ENCODE peak calls at places on chromosome 12, in nine cellular contexts. M is right atrium auricular region; I is heart right ventricle; Y is brain microvascular endothelial cell; G is neural progenitor cell; B is A549; P is CD8-positive, alpha-beta T cell; D is pancreas; R is psoas muscle. L is an unnamed sample.
A peak's percentile ranks its signal among the peaks of the same experiment; 100 is the strongest.

GRCh38 chr12:32568241-32568640 is 110.9 kb upstream of the DNM1L start:
- DNase-seq in G (no peak), D (no peak), R (no peak), B (peak; percentile 15), I (no peak), Y (peak; percentile 56), P (no peak), M (no peak), L (no peak)

GRCh38 chr12:82608706-82609105 is 78.0 kb upstream of the TMTC2 start:
- DNase-seq in G (no peak), Y (peak; percentile 68), M (no peak), D (no peak), B (no peak), R (no peak), P (no peak), I (no peak), L (no peak)

GRCh38 chr12:52631676-52632459 is 13.5 kb upstream of the KRT73 start:
- DNase-seq in I (no peak), B (no peak), D (no peak), Y (no peak), P (no peak), M (peak; percentile 32), R (no peak), G (no peak), L (no peak)

GRCh38 chr12:89468017-89468416 is 56.6 kb downstream of the GALNT4 start:
- DNase-seq in M (no peak), P (no peak), Y (no peak), G (no peak), D (no peak), B (no peak), I (no peak), R (no peak), L (no peak)

GRCh38 chr12:89883630-89884364 is 175.2 kb upstream of the ATP2B1 start:
- DNase-seq in D (no peak), B (no peak), G (peak; percentile 89), P (no peak), R (no peak), I (peak; percentile 15), Y (no peak), M (no peak), L (peak; percentile 37)

GRCh38 chr12:112938751-112939150 is 477 bp downstream of the OAS3 start:
- DNase-seq in I (no peak), G (no peak), P (no peak), M (no peak), D (no peak), R (no peak), Y (no peak), B (peak; percentile 24), L (peak; percentile 6)

GRCh38 chr12:115473257-115473956 is 789.4 kb upstream of the TBX3 start:
- DNase-seq in P (no peak), D (no peak), M (no peak), B (no peak), Y (no peak), G (no peak), I (no peak), R (no peak), L (no peak)

GRCh38 chr12:26126340-26127284 is 1.8 kb upstream of the BHLHE41 start:
- DNase-seq in P (no peak), R (peak; percentile 94), D (peak; percentile 90), M (peak; percentile 87), G (peak; percentile 94), B (peak; percentile 78), I (peak; percentile 87), Y (peak; percentile 68), L (peak; percentile 90)

GRCh38 chr12:85835417-85835809 is 796 bp downstream of the RASSF9 start:
- DNase-seq in I (no peak), B (no peak), R (no peak), M (no peak), Y (no peak), P (no peak), G (peak; percentile 12), D (no peak), L (peak; percentile 50)

GRCh38 chr12:30926243-30927209 is at the start of gene TSPAN11:
- DNase-seq in D (no peak), B (no peak), M (no peak), P (no peak), Y (peak; percentile 12), I (peak; percentile 36), R (peak; percentile 55), G (peak; percentile 97), L (peak; percentile 76)

DNA sequence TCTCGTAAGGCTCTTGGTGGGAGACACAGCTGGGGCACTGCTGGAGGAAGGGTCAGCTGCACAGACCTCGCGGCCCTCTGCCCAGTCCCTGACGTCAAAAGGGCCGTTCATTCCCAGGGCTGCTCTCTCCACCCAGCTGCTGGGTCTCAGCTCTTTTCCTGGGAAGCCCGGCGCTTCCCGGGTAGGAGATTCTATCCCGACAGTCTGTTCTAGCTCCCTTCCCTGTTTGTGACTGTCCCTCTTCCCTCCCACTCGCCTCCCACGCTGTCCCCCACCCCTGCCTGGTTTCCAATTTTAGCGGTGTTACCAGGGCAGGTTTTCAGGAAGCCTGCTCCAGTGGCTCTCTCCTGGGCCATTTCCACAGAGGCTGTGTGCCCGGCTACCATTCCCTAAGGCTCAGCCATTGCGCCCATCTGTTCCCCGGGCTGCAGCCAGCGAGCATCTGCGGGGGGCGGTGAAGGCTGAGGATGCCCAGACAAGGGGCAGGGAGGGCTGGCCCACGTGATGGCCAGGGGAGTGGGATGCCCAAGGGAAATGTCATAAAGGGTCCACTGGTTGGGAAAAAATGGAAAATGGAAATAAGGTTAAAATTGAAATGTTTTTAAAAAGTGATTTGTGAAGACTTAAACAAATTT is 186.7 kb downstream of the CACNA1C start:
- DNase-seq in R (peak; percentile 60), B (no peak), I (peak; percentile 79), M (no peak), Y (no peak), G (no peak), P (no peak), D (no peak), L (peak; percentile 50)
- H3K27ac ChIP-seq in R (no peak overlapping the region), B (no peak overlapping the region), I (peak overlapping the region; percentile 83), M (peak overlapping the region; percentile 90), Y (no peak overlapping the region), G (no peak overlapping the region), P (no peak overlapping the region), D (no peak overlapping the region), L (peak overlapping the region; percentile 91)

GRCh38 chr12:19778822-19779221 is 339.5 kb downstream of the AEBP2 start:
- DNase-seq in R (no peak), D (no peak), I (no peak), M (no peak), Y (no peak), B (no peak), P (no peak), G (no peak), L (no peak)
- H3K27ac ChIP-seq in R (no peak overlapping the region), D (no peak overlapping the region), I (peak overlapping the region; percentile 31), M (peak overlapping the region; percentile 64), Y (no peak overlapping the region), B (no peak overlapping the region), P (no peak overlapping the region), G (no peak overlapping the region), L (no peak overlapping the region)

DNA sequence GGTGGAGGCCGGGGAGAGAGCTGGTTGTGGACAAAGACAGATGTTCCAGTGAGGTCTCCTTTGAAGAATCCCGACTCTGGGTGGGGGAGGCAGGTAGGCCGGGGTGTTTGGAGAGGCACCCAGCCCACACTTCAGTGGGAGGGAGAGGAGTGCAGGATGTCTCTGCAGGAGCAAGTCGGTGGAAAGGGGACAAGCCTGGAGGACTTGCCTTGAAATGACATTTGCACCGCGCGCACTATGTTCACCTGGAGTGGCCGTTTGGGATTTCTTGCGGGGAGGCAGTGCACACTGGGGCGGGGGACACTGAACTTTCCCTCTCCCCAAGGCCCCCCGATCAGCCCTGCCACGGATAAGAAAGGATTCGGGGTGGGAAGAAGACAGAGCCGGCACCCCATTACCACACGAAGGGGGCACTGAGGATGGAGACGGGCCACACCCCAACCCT is 1.0 kb downstream of the PITPNM2 start:
- DNase-seq in P (no peak), B (peak; percentile 15), I (peak; percentile 16), Y (no peak), R (no peak), D (no peak), M (no peak), G (peak; percentile 15), L (no peak)
- H3K27ac ChIP-seq in P (no peak overlapping the region), B (peak overlapping the region; percentile 93), I (peak overlapping the region; percentile 77), Y (no peak overlapping the region), R (peak overlapping the region; percentile 53), D (no peak overlapping the region), M (peak overlapping the region; percentile 69), G (no peak overlapping the region), L (no peak overlapping the region)

GRCh38 chr12:56836800-56837663 is 73.9 kb downstream of the HSD17B6 start:
- DNase-seq in B (no peak), M (no peak), D (no peak), I (no peak), G (no peak), P (no peak), R (no peak), Y (peak; percentile 70), L (no peak)
- H3K27ac ChIP-seq in B (no peak overlapping the region), M (no peak overlapping the region), D (no peak overlapping the region), I (no peak overlapping the region), G (no peak overlapping the region), P (no peak overlapping the region), R (no peak overlapping the region), Y (no peak overlapping the region), L (no peak overlapping the region)

GRCh38 chr12:131221946-131222249 is 268.2 kb downstream of the ADGRD1 start:
- DNase-seq in R (no peak), B (no peak), G (peak; percentile 59), D (no peak), M (no peak), Y (no peak), P (no peak), I (no peak), L (no peak)
- H3K27ac ChIP-seq in R (no peak overlapping the region), B (no peak overlapping the region), G (peak overlapping the region; percentile 63), D (no peak overlapping the region), M (no peak overlapping the region), Y (no peak overlapping the region), P (no peak overlapping the region), I (no peak overlapping the region), L (no peak overlapping the region)

DNA sequence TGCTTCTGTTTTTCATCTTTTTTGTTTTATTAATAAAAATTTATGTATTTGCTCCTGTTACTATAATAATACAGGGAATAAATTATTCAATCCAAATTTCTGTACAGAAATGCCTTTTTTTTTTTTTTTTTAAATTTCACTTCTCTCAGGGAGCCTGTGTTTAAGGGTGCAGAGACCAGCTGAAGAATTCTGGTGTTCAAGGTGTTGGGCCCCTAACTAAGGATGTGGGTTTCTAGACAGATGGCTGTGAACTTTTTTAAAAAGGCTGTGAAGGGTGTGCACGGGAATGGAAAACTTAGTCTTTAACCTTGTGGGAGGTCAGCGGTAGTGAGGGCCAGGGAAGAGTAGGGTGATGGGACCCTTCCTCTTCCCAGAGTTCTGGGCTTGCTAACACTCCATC is 1.3 kb upstream of the DTX3 start:
- DNase-seq in G (no peak), M (no peak), I (no peak), Y (no peak), P (no peak), R (no peak), D (no peak), B (no peak), L (no peak)
- H3K27ac ChIP-seq in G (no peak overlapping the region), M (peak overlapping the region; percentile 98), I (peak overlapping the region; percentile 91), Y (no peak overlapping the region), P (no peak overlapping the region), R (peak overlapping the region; percentile 64), D (no peak overlapping the region), B (no peak overlapping the region), L (no peak overlapping the region)